ENCODE peak calls at places on chromosomes 2 and 18, in eight cellular contexts. V is Daoy, X is activated T-cell treated with anti-CD3 and anti-CD28 coated beads for 1 hour, K is prostate gland, B is A549, C is mesenchymal stem cell, R is nephron progenitor cell, M is H4. U is an unnamed sample.

GRCh38 chr2:45649855-45650806 is 1.3 kb upstream of the PRKCE start:
- DNase-seq in V (peak; percentile 64), X (peak; percentile 59), K (peak; percentile 80), B (peak; percentile 74), C (peak; percentile 76), R (peak; percentile 73), M (no peak), U (peak; percentile 36)

GRCh38 chr2:130874512-130874911 is 37.8 kb downstream of the ARHGEF4 start:
- DNase-seq in V (no peak), X (no peak), K (no peak), B (no peak), C (no peak), R (no peak), M (no peak), U (no peak)

GRCh38 chr2:85811173-85811849 is 57.5 kb downstream of the ATOH8 start:
- DNase-seq in V (peak; percentile 64), X (no peak), K (peak; percentile 69), B (no peak), C (no peak), R (no peak), M (peak; percentile 28), U (peak; percentile 60)

GRCh38 chr2:132550285-132550684 is 119.7 kb downstream of the LYPD1 start:
- DNase-seq in V (no peak), X (no peak), K (no peak), B (no peak), C (peak; percentile 29), R (no peak), M (no peak), U (no peak)

GRCh38 chr18:79926715-79927596 is 24.5 kb downstream of the SLC66A2 start:
- DNase-seq in V (no peak), X (no peak), K (no peak), B (no peak), C (no peak), R (no peak), M (no peak), U (no peak)

GRCh38 chr2:111102216-111102615 is 18.5 kb upstream of the BCL2L11 start:
- DNase-seq in V (no peak), X (no peak), K (no peak), B (no peak), C (no peak), R (no peak), M (no peak), U (no peak)

GRCh38 chr2:237201461-237202287 is 116.0 kb downstream of the COPS8 start:
- DNase-seq in V (peak; percentile 98), X (no peak), K (no peak), B (peak; percentile 80), C (peak; percentile 97), R (no peak), M (peak; percentile 95), U (no peak)

GRCh38 chr2:32496657-32497056 is 131.2 kb upstream of the TTC27 start:
- DNase-seq in V (no peak), X (no peak), K (no peak), B (no peak), C (no peak), R (no peak), M (no peak), U (no peak)

GRCh38 chr2:118569876-118570535 is 277.4 kb downstream of the EN1 start:
- DNase-seq in V (no peak), X (no peak), K (no peak), B (no peak), C (no peak), R (no peak), M (no peak), U (no peak)

GRCh38 chr2:3305952-3306351 is 71.7 kb downstream of the EIPR1 start:
- DNase-seq in V (no peak), X (no peak), K (peak; percentile 14), B (no peak), C (no peak), R (no peak), M (no peak), U (no peak)

GRCh38 chr2:181058378-181059269 is 78.2 kb downstream of the UBE2E3 start:
- DNase-seq in V (peak; percentile 26), X (peak; percentile 9), K (no peak), B (no peak), C (no peak), R (peak; percentile 21), M (peak; percentile 23), U (peak; percentile 58)

GRCh38 chr2:119062652-119063051 is 95.9 kb downstream of the C1QL2 start:
- DNase-seq in V (no peak), X (no peak), K (no peak), B (no peak), C (no peak), R (no peak), M (no peak), U (no peak)

GRCh38 chr2:101679801-101680487 is 17.6 kb upstream of the MAP4K4 start:
- DNase-seq in V (peak; percentile 11), X (no peak), K (no peak), B (no peak), C (peak; percentile 4), R (no peak), M (no peak), U (no peak)

GRCh38 chr18:23401400-23402347 is 51.4 kb upstream of the RIOK3 start:
- DNase-seq in V (peak; percentile 78), X (no peak), K (no peak), B (no peak), C (peak; percentile 88), R (peak; percentile 58), M (peak; percentile 49), U (no peak)

U was measured in A673.